ENCODE peak calls at places on chromosomes 6 and 20, in seven cellular contexts. N is heart right ventricle, S is heart left ventricle, I is Panc1, P is WERI-Rb-1, D is HCT116, A is tibial nerve. M is an unnamed sample.

GRCh38 chr6:31927868-31928671 is 553 bp downstream of the C2 start:
- DNase-seq in P (no peak), A (no peak), I (no peak), D (no peak), N (no peak), S (no peak), M (no peak)

GRCh38 chr6:169529931-169530761 is 171.7 kb downstream of the WDR27 start:
- DNase-seq in N (no peak), I (no peak), A (no peak), P (no peak), D (no peak), S (no peak), M (peak)

GRCh38 chr20:63293866-63294535 is 1.0 kb downstream of the COL20A1 start:
- DNase-seq in S (no peak), A (no peak), P (no peak), D (no peak), N (no peak), I (no peak), M (no peak)

GRCh38 chr6:38554700-38555413 is 84.9 kb downstream of the BTBD9 start:
- DNase-seq in N (no peak), P (no peak), A (no peak), I (no peak), D (no peak), S (no peak), M (peak)

GRCh38 chr20:61725966-61726365 is 339.7 kb downstream of the TAF4 start:
- DNase-seq in A (no peak), N (no peak), P (no peak), S (no peak), I (no peak), D (no peak), M (no peak)

GRCh38 chr6:110352603-110353303 is 5.4 kb downstream of the METTL24 start:
- DNase-seq in D (no peak), P (no peak), S (no peak), A (no peak), N (no peak), I (no peak), M (no peak)

GRCh38 chr6:155549028-155549798 is 93.6 kb upstream of the NOX3 start:
- DNase-seq in I (no peak), S (no peak), A (no peak), D (no peak), P (no peak), N (no peak), M (no peak)

GRCh38 chr6:7146079-7146828 is 38.5 kb downstream of the RREB1 start:
- DNase-seq in P (peak), S (peak), N (no peak), A (peak), D (no peak), I (no peak), M (no peak)

GRCh38 chr6:90403489-90404381 is 107.1 kb upstream of the BACH2 start:
- DNase-seq in A (no peak), P (no peak), I (no peak), D (no peak), N (peak), S (no peak), M (peak)

GRCh38 chr20:18902181-18902725 is 88.7 kb downstream of the SCP2D1 start:
- DNase-seq in A (no peak), S (no peak), N (no peak), P (no peak), D (no peak), I (no peak), M (no peak)

GRCh38 chr20:18906046-18906445 is 92.5 kb downstream of the SCP2D1 start:
- DNase-seq in P (no peak), N (no peak), S (no peak), D (no peak), A (no peak), I (no peak), M (no peak)

GRCh38 chr20:18907353-18907752 is 93.8 kb downstream of the SCP2D1 start:
- DNase-seq in N (no peak), I (no peak), S (no peak), A (no peak), D (no peak), P (no peak), M (no peak)

GRCh38 chr20:18904192-18904591 is 90.6 kb downstream of the SCP2D1 start:
- DNase-seq in N (no peak), S (no peak), P (no peak), D (no peak), A (no peak), I (no peak), M (no peak)

GRCh38 chr20:18904624-18905023 is 91.0 kb downstream of the SCP2D1 start:
- DNase-seq in A (no peak), P (peak), I (peak), N (no peak), S (no peak), D (peak), M (no peak)
- TF ChIP-seq CTCF in A (no peak), P (peak), I (peak), N (no peak), S (no peak), D (no peak), M (no peak)

GRCh38 chr6:26088344-26088743 is 1.1 kb downstream of the HFE start:
- DNase-seq in A (peak), N (no peak), P (no peak), S (no peak), I (no peak), D (no peak), M (no peak)
- H3K4me3 ChIP-seq in A (no peak), N (peak), P (no peak), S (peak), I (peak), D (peak), M (no peak)

DNA sequence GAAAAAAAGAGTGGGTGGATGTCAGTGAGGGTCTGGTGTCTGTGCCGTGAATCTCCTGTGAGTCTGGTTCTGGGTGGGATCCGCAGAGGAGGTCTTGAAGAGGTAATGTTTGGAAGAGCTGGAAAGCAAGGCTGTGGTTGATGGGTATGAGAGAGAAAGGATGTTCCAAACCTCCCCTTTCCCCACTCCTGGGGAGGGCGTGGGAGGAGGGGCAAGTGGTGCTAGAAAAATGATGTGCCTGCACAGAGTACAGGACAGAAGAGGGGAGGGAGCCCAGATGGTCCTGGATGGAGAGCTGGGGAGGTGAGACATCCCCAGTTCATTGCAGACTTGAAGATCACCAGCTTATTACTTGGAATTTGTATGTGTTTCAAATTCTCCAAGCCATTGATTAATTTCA is 3.1 kb downstream of the CNPY3 start:
- DNase-seq in S (no peak), N (no peak), I (no peak), P (no peak), D (no peak), A (no peak), M (no peak)
- TF ChIP-seq CTCF in S (no peak), N (no peak), I (no peak), P (no peak), D (no peak), A (no peak), M (no peak)

GRCh38 chr6:128079026-128079425 is 178.2 kb upstream of the THEMIS start:
- DNase-seq in A (no peak), I (no peak), N (no peak), D (no peak), P (no peak), S (no peak), M (no peak)

GRCh38 chr6:128073389-128073788 is 172.5 kb upstream of the THEMIS start:
- DNase-seq in A (no peak), P (no peak), S (no peak), N (no peak), D (no peak), I (no peak), M (no peak)

GRCh38 chr6:128074561-128074960 is 173.7 kb upstream of the THEMIS start:
- DNase-seq in A (no peak), N (no peak), D (no peak), I (no peak), S (no peak), P (no peak), M (no peak)

GRCh38 chr6:128076843-128077242 is 176.0 kb upstream of the THEMIS start:
- DNase-seq in P (no peak), D (no peak), A (no peak), I (no peak), N (no peak), S (no peak), M (no peak)

DNA sequence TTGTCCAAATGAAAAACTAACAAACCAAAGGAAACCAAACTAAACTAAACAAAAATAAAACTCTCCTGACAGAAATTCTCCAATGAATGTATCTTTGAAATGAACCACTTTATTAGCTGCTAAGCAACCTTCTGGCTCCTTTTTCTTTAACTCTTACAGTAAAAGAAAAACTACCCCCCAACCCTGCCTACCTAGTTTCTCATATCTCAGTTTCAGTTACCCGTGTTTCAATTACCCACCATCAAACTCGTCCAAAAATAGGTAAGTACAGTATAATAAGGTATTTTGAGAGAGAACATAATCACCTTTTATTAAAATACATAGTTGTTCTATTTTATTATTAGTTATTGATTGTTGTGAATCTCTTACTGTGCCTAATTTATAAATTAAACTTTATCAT is 177.4 kb upstream of the THEMIS start:
- DNase-seq in A (no peak), I (no peak), S (no peak), P (no peak), N (no peak), D (no peak), M (no peak)
- H3K4me3 ChIP-seq in A (no peak), I (no peak), S (no peak), P (no peak), N (no peak), D (no peak), M (no peak)

M was measured in astrocyte of the cerebellum.